ENCODE peak calls at places on chromosome 20, in six cellular contexts. J is GM23338, H is Calu3, C is tibial nerve, N is body of pancreas, U is AG09309. B is an unnamed sample.

GRCh38 chr20:64048402-64049044 is 916 bp downstream of the SOX18 start:
- DNase-seq in J (peak), H (no peak), C (no peak), N (no peak), U (no peak), B (no peak)

GRCh38 chr20:53208110-53208908 is 236.2 kb downstream of the TSHZ2 start:
- DNase-seq in J (peak), H (no peak), C (no peak), N (no peak), U (no peak), B (peak)

GRCh38 chr20:47181056-47181862 is 175.2 kb downstream of the ZMYND8 start:
- DNase-seq in J (peak), H (peak), C (no peak), N (peak), U (no peak), B (no peak)

GRCh38 chr20:23106271-23106851 is 20.2 kb upstream of the CD93 start:
- DNase-seq in J (peak), H (no peak), C (no peak), N (peak), U (no peak), B (no peak)

GRCh38 chr20:9955646-9956045 is 79.1 kb upstream of the ANKEF1 start:
- DNase-seq in J (no peak), H (no peak), C (no peak), N (no peak), U (no peak), B (no peak)

GRCh38 chr20:5864873-5865582 is 85.3 kb downstream of the TRMT6 start:
- DNase-seq in J (no peak), H (peak), C (no peak), N (peak), U (peak), B (no peak)

GRCh38 chr20:35303735-35304431 is 11.7 kb upstream of the FAM83C start:
- DNase-seq in J (peak), H (peak), C (peak), N (peak), U (peak), B (peak)

GRCh38 chr20:52313335-52313963 is 121.9 kb upstream of the ZFP64 start:
- DNase-seq in J (peak), H (peak), C (no peak), N (peak), U (no peak), B (peak)

GRCh38 chr20:54339093-54339492 is 131.2 kb downstream of the PFDN4 start:
- DNase-seq in J (no peak), H (no peak), C (no peak), N (no peak), U (no peak), B (no peak)

GRCh38 chr20:46833360-46833759 is 61.3 kb upstream of the EYA2 start:
- DNase-seq in J (no peak), H (no peak), C (no peak), N (no peak), U (no peak), B (no peak)

GRCh38 chr20:62944746-62945145 is 6.8 kb downstream of the GID8 start:
- DNase-seq in J (no peak), H (no peak), C (no peak), N (no peak), U (no peak), B (no peak)

DNA sequence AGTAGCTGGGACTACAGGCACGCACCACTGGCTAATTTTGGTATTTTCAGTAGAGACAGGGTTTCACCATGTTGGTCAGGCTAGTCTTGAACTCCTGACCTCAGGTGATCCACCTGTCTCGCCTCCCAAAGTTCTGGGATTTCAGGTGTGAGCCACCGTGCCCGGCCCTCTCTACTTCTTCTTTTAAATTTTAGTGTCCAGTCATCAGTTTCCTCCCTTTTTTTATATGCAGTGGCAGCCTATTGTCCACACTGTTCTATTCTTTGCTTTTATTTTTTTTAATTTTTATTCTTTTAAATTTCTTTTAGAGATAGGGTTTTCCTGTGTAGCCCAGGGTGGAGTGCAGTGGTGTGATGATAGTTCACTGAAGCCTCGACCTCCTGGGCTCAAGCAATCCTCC is 12.3 kb downstream of the EFCAB8 start:
- DNase-seq in J (no peak), H (no peak), C (no peak), N (no peak), U (no peak), B (no peak)
- TF ChIP-seq CTCF in J (no peak), H (no peak), C (no peak), N (no peak), U (no peak), B (no peak)

GRCh38 chr20:19081937-19082336 is 130.5 kb upstream of the SLC24A3 start:
- DNase-seq in J (no peak), H (no peak), C (no peak), N (no peak), U (no peak), B (no peak)
- TF ChIP-seq CTCF in J (no peak), H (no peak), C (no peak), N (no peak), U (no peak), B (no peak)

DNA sequence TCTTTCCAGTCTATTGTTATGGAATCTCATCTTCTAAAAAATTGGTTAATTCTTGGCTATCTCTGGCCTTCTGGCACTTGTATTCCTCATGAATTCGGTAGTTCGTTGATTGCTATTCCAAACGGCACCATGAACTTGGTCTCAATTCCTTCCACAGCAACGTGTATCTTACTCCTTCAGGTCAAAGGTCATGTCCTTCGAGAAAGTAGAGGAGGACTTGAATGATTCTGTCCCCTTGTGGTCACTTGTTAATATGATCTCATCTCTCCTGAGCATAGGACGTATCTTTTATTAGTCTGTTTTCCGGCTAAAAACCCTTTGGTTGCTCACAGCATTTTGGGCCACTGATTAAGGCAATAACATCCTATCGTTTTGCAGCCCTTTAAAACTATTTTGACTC is 9.4 kb downstream of the TLDC2 start:
- DNase-seq in J (peak), H (no peak), C (no peak), N (no peak), U (no peak), B (no peak)
- TF ChIP-seq CTCF in J (peak), H (peak), C (no peak), N (no peak), U (no peak), B (peak)

GRCh38 chr20:37903317-37904007 is 535 bp downstream of the VSTM2L start:
- DNase-seq in J (peak), H (peak), C (no peak), N (no peak), U (no peak), B (no peak)
- TF ChIP-seq CTCF in J (peak), H (peak), C (no peak), N (no peak), U (peak), B (peak)

GRCh38 chr20:3248167-3248992 is 9.4 kb upstream of the SLC4A11 start:
- DNase-seq in J (peak), H (no peak), C (no peak), N (peak), U (no peak), B (peak)
- TF ChIP-seq CTCF in J (peak), H (no peak), C (no peak), N (no peak), U (no peak), B (no peak)

GRCh38 chr20:38180781-38181180 is 15.7 kb upstream of the TGM2 start:
- DNase-seq in J (no peak), H (no peak), C (no peak), N (no peak), U (no peak), B (no peak)

GRCh38 chr20:38181971-38182370 is 16.9 kb upstream of the TGM2 start:
- DNase-seq in J (no peak), H (no peak), C (no peak), N (no peak), U (no peak), B (no peak)

GRCh38 chr20:38186788-38187221 is 21.7 kb upstream of the TGM2 start:
- DNase-seq in J (no peak), H (peak), C (no peak), N (no peak), U (no peak), B (no peak)

GRCh38 chr20:38181207-38181693 is 16.2 kb upstream of the TGM2 start:
- DNase-seq in J (no peak), H (no peak), C (no peak), N (no peak), U (no peak), B (no peak)

DNA sequence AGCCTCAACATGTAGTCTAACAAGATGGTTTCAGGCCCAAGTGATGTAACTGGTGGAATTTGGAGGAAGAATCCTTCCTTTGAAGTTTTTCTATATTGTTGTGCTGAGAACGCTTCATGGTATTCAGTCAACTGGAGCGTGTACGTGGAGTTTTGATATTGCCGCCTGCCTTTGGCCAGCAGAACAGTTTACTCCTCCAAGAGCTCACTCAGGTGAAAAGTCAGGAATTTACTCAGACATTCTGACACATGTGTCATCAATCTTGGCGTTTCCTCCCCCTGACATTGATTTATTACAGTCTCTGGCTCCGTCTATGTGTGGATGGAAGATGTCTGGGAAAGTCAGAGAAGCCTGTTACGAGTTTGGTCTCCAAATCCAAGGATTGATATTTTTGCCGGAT is 19.0 kb upstream of the TGM2 start:
- DNase-seq in J (no peak), H (no peak), C (no peak), N (no peak), U (no peak), B (no peak)
- TF ChIP-seq CTCF in J (no peak), H (no peak), C (no peak), N (no peak), U (no peak), B (no peak)

GRCh38 chr20:25195014-25195961 is at the start of gene ENTPD6:
- DNase-seq in J (peak), H (peak), C (peak), N (peak), U (no peak), B (peak)
- TF ChIP-seq CTCF in J (peak), H (no peak), C (peak), N (peak), U (peak), B (no peak)

DNA sequence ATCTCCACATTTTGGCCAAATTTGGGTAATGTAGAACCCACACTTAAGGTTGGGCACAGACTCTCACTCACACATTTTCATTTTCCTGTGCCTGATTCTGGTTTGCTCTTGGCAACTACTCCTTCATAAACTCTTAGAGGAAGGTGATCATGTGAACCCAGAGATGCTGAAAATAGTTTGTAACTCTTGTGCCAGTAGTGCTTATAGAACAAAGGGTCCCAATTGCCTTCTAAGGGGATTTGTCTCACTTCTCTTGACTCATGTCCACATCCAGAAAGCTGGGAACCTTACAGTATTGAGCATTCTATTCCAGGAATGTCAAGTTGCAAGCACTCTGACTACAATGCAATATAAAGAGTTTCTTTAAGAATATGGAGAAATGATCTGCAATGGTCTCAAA is 62.0 kb upstream of the TASP1 start:
- DNase-seq in J (no peak), H (no peak), C (no peak), N (no peak), U (no peak), B (no peak)
- TF ChIP-seq CTCF in J (no peak), H (no peak), C (no peak), N (no peak), U (no peak), B (no peak)

GRCh38 chr20:61875221-61875885 is 190.3 kb downstream of the TAF4 start:
- DNase-seq in J (peak), H (peak), C (no peak), N (no peak), U (no peak), B (peak)
- TF ChIP-seq CTCF in J (peak), H (no peak), C (no peak), N (no peak), U (peak), B (no peak)

GRCh38 chr20:2756056-2756611 is 44.3 kb downstream of the CPXM1 start:
- DNase-seq in J (peak), H (peak), C (no peak), N (peak), U (no peak), B (peak)
- TF ChIP-seq CTCF in J (peak), H (no peak), C (peak), N (peak), U (peak), B (peak)

B was measured in glutamatergic neuron.